ENCODE peak calls at places on chromosomes 1 and 21, in seven cellular contexts. One of them, this sample, is unnamed.

GRCh38 chr1:245797592-245798366 is 643.0 kb downstream of the KIF26B start:
- DNase-seq in tibial artery: no peak
- DNase-seq in kidney: no peak
- DNase-seq in lower leg skin: no peak
- DNase-seq in endodermal cell: peak; percentile 89
- DNase-seq in foreskin fibroblast: no peak
- DNase-seq in fibroblast of pulmonary artery: peak; percentile 27
- DNase-seq in this sample: no peak

GRCh38 chr1:51189421-51190073 is 46.5 kb upstream of the RNF11 start:
- DNase-seq in tibial artery: no peak
- DNase-seq in kidney: no peak
- DNase-seq in lower leg skin: peak; percentile 17
- DNase-seq in endodermal cell: peak; percentile 61
- DNase-seq in foreskin fibroblast: peak; percentile 84
- DNase-seq in fibroblast of pulmonary artery: peak; percentile 86
- DNase-seq in this sample: no peak

GRCh38 chr1:58143972-58144752 is 402.4 kb downstream of the OMA1 start:
- DNase-seq in tibial artery: no peak
- DNase-seq in kidney: no peak
- DNase-seq in lower leg skin: no peak
- DNase-seq in endodermal cell: no peak
- DNase-seq in foreskin fibroblast: no peak
- DNase-seq in fibroblast of pulmonary artery: no peak
- DNase-seq in this sample: no peak

GRCh38 chr1:183633676-183634343 is 1.8 kb downstream of the ARPC5 start:
- DNase-seq in tibial artery: no peak
- DNase-seq in kidney: no peak
- DNase-seq in lower leg skin: no peak
- DNase-seq in endodermal cell: no peak
- DNase-seq in foreskin fibroblast: peak; percentile 92
- DNase-seq in fibroblast of pulmonary artery: peak; percentile 92
- DNase-seq in this sample: no peak

GRCh38 chr1:71047635-71048607 is at the start of gene PTGER3:
- DNase-seq in tibial artery: peak; percentile 91
- DNase-seq in kidney: peak; percentile 90
- DNase-seq in lower leg skin: peak; percentile 72
- DNase-seq in endodermal cell: peak; percentile 89
- DNase-seq in foreskin fibroblast: peak; percentile 49
- DNase-seq in fibroblast of pulmonary artery: no peak
- DNase-seq in this sample: peak; percentile 39

GRCh38 chr1:9181990-9182783 is 52.4 kb upstream of the H6PD start:
- DNase-seq in tibial artery: no peak
- DNase-seq in kidney: peak; percentile 77
- DNase-seq in lower leg skin: no peak
- DNase-seq in endodermal cell: peak; percentile 85
- DNase-seq in foreskin fibroblast: peak; percentile 84
- DNase-seq in fibroblast of pulmonary artery: peak; percentile 56
- DNase-seq in this sample: no peak

GRCh38 chr1:17207966-17208418 is 3.1 kb downstream of the PADI1 start:
- DNase-seq in tibial artery: no peak
- DNase-seq in kidney: no peak
- DNase-seq in lower leg skin: no peak
- DNase-seq in endodermal cell: peak; percentile 65
- DNase-seq in foreskin fibroblast: peak; percentile 69
- DNase-seq in fibroblast of pulmonary artery: peak; percentile 69
- DNase-seq in this sample: peak; percentile 43

GRCh38 chr21:43950936-43951335 is 61.2 kb upstream of the TRAPPC10 start:
- DNase-seq in tibial artery: no peak
- DNase-seq in kidney: no peak
- DNase-seq in lower leg skin: no peak
- DNase-seq in endodermal cell: no peak
- DNase-seq in foreskin fibroblast: no peak
- DNase-seq in fibroblast of pulmonary artery: no peak
- DNase-seq in this sample: no peak

GRCh38 chr1:48859429-48859828 is 82.7 kb upstream of the BEND5 start:
- DNase-seq in tibial artery: no peak
- DNase-seq in kidney: no peak
- DNase-seq in lower leg skin: no peak
- DNase-seq in endodermal cell: no peak
- DNase-seq in foreskin fibroblast: peak; percentile 93
- DNase-seq in fibroblast of pulmonary artery: peak; percentile 85
- DNase-seq in this sample: no peak

GRCh38 chr1:246647513-246647912 is 76.7 kb upstream of the SCCPDH start:
- DNase-seq in tibial artery: no peak
- DNase-seq in kidney: no peak
- DNase-seq in lower leg skin: no peak
- DNase-seq in endodermal cell: no peak
- DNase-seq in foreskin fibroblast: peak; percentile 17
- DNase-seq in fibroblast of pulmonary artery: peak; percentile 36
- DNase-seq in this sample: no peak

GRCh38 chr1:178652506-178652905 is 72.5 kb upstream of the RALGPS2 start:
- DNase-seq in tibial artery: no peak
- DNase-seq in kidney: no peak
- DNase-seq in lower leg skin: no peak
- DNase-seq in endodermal cell: no peak
- DNase-seq in foreskin fibroblast: no peak
- DNase-seq in fibroblast of pulmonary artery: no peak
- DNase-seq in this sample: no peak

GRCh38 chr21:45892156-45892919 is 89.2 kb upstream of the COL6A1 start:
- DNase-seq in tibial artery: no peak
- DNase-seq in kidney: peak; percentile 78
- DNase-seq in lower leg skin: no peak
- DNase-seq in endodermal cell: no peak
- DNase-seq in foreskin fibroblast: no peak
- DNase-seq in fibroblast of pulmonary artery: no peak
- DNase-seq in this sample: no peak

GRCh38 chr1:32907435-32907834 is 6.2 kb upstream of the TMEM54 start:
- DNase-seq in tibial artery: no peak
- DNase-seq in kidney: no peak
- DNase-seq in lower leg skin: no peak
- DNase-seq in endodermal cell: no peak
- DNase-seq in foreskin fibroblast: peak; percentile 67
- DNase-seq in fibroblast of pulmonary artery: peak; percentile 74
- DNase-seq in this sample: no peak

GRCh38 chr1:158076461-158076860 is 83.0 kb downstream of the KIRREL1 start:
- DNase-seq in tibial artery: no peak
- DNase-seq in kidney: no peak
- DNase-seq in lower leg skin: no peak
- DNase-seq in endodermal cell: no peak
- DNase-seq in foreskin fibroblast: no peak
- DNase-seq in fibroblast of pulmonary artery: no peak
- DNase-seq in this sample: no peak

GRCh38 chr21:45029298-45029967 is 44.9 kb upstream of the ADARB1 start:
- DNase-seq in tibial artery: peak; percentile 78
- DNase-seq in kidney: peak; percentile 84
- DNase-seq in lower leg skin: no peak
- DNase-seq in endodermal cell: peak; percentile 76
- DNase-seq in foreskin fibroblast: peak; percentile 46
- DNase-seq in fibroblast of pulmonary artery: peak; percentile 42
- DNase-seq in this sample: no peak

GRCh38 chr1:7267493-7267892 is 482.2 kb downstream of the CAMTA1 start:
- DNase-seq in tibial artery: no peak
- DNase-seq in kidney: no peak
- DNase-seq in lower leg skin: no peak
- DNase-seq in endodermal cell: peak; percentile 33
- DNase-seq in foreskin fibroblast: peak; percentile 88
- DNase-seq in fibroblast of pulmonary artery: peak; percentile 6
- DNase-seq in this sample: no peak

GRCh38 chr1:236103646-236104218 is 38.6 kb upstream of the GPR137B start:
- DNase-seq in tibial artery: no peak
- DNase-seq in kidney: no peak
- DNase-seq in lower leg skin: peak; percentile 45
- DNase-seq in endodermal cell: peak; percentile 83
- DNase-seq in foreskin fibroblast: peak; percentile 81
- DNase-seq in fibroblast of pulmonary artery: peak; percentile 75
- DNase-seq in this sample: no peak

GRCh38 chr21:30577766-30578165 is 12.4 kb downstream of the KRTAP22-2 start:
- DNase-seq in tibial artery: no peak
- DNase-seq in kidney: no peak
- DNase-seq in lower leg skin: no peak
- DNase-seq in endodermal cell: no peak
- DNase-seq in foreskin fibroblast: no peak
- DNase-seq in fibroblast of pulmonary artery: peak; percentile 2
- DNase-seq in this sample: no peak

GRCh38 chr1:223771814-223772770 is 59.8 kb downstream of the CAPN2 start:
- DNase-seq in tibial artery: no peak
- DNase-seq in kidney: peak; percentile 86
- DNase-seq in lower leg skin: peak; percentile 14
- DNase-seq in endodermal cell: peak; percentile 87
- DNase-seq in foreskin fibroblast: peak; percentile 87
- DNase-seq in fibroblast of pulmonary artery: peak; percentile 87
- DNase-seq in this sample: no peak

GRCh38 chr1:8053878-8054567 is 27.9 kb upstream of the ERRFI1 start:
- DNase-seq in tibial artery: no peak
- DNase-seq in kidney: no peak
- DNase-seq in lower leg skin: no peak
- DNase-seq in endodermal cell: no peak
- DNase-seq in foreskin fibroblast: no peak
- DNase-seq in fibroblast of pulmonary artery: no peak
- DNase-seq in this sample: no peak

GRCh38 chr1:62321438-62321837 is 2.2 kb upstream of the KANK4 start:
- DNase-seq in tibial artery: no peak
- DNase-seq in kidney: no peak
- DNase-seq in lower leg skin: no peak
- DNase-seq in endodermal cell: no peak
- DNase-seq in foreskin fibroblast: peak; percentile 72
- DNase-seq in fibroblast of pulmonary artery: peak; percentile 24
- DNase-seq in this sample: no peak

GRCh38 chr1:83493633-83494032 is 505.3 kb downstream of the TTLL7 start:
- DNase-seq in tibial artery: no peak
- DNase-seq in kidney: no peak
- DNase-seq in lower leg skin: no peak
- DNase-seq in endodermal cell: no peak
- DNase-seq in foreskin fibroblast: no peak
- DNase-seq in fibroblast of pulmonary artery: no peak
- DNase-seq in this sample: no peak

GRCh38 chr1:228943436-228943835 is 208.2 kb downstream of the RHOU start:
- DNase-seq in tibial artery: no peak
- DNase-seq in kidney: no peak
- DNase-seq in lower leg skin: no peak
- DNase-seq in endodermal cell: no peak
- DNase-seq in foreskin fibroblast: no peak
- DNase-seq in fibroblast of pulmonary artery: no peak
- DNase-seq in this sample: no peak

GRCh38 chr1:93810316-93810715 is 68.7 kb downstream of the DNTTIP2 start:
- DNase-seq in tibial artery: no peak
- DNase-seq in kidney: no peak
- DNase-seq in lower leg skin: no peak
- DNase-seq in endodermal cell: peak; percentile 17
- DNase-seq in foreskin fibroblast: peak; percentile 83
- DNase-seq in fibroblast of pulmonary artery: no peak
- DNase-seq in this sample: no peak

GRCh38 chr1:32701421-32701911 is 1.1 kb downstream of the SYNC start:
- DNase-seq in tibial artery: peak; percentile 67
- DNase-seq in kidney: peak; percentile 50
- DNase-seq in lower leg skin: peak; percentile 31
- DNase-seq in endodermal cell: peak; percentile 53
- DNase-seq in foreskin fibroblast: peak; percentile 51
- DNase-seq in fibroblast of pulmonary artery: no peak
- DNase-seq in this sample: no peak

GRCh38 chr1:76336951-76337371 is 262.4 kb downstream of the ST6GALNAC3 start:
- DNase-seq in tibial artery: no peak
- DNase-seq in kidney: peak; percentile 93
- DNase-seq in lower leg skin: peak; percentile 15
- DNase-seq in endodermal cell: no peak
- DNase-seq in foreskin fibroblast: peak; percentile 98
- DNase-seq in fibroblast of pulmonary artery: peak; percentile 98
- DNase-seq in this sample: no peak

GRCh38 chr1:107477233-107477632 is 336.4 kb downstream of the NTNG1 start:
- DNase-seq in tibial artery: no peak
- DNase-seq in kidney: no peak
- DNase-seq in lower leg skin: no peak
- DNase-seq in endodermal cell: peak; percentile 82
- DNase-seq in foreskin fibroblast: no peak
- DNase-seq in fibroblast of pulmonary artery: no peak
- DNase-seq in this sample: no peak
- TF ChIP-seq CTCF in tibial artery: no peak
- TF ChIP-seq CTCF in kidney: no peak
- TF ChIP-seq CTCF in lower leg skin: no peak
- TF ChIP-seq CTCF in endodermal cell: peak; percentile 83
- TF ChIP-seq CTCF in foreskin fibroblast: no peak
- TF ChIP-seq CTCF in fibroblast of pulmonary artery: no peak
- TF ChIP-seq CTCF in this sample: no peak

GRCh38 chr1:204480515-204480914 is 14.1 kb downstream of the PIK3C2B start:
- DNase-seq in tibial artery: no peak
- DNase-seq in kidney: no peak
- DNase-seq in lower leg skin: no peak
- DNase-seq in endodermal cell: no peak
- DNase-seq in foreskin fibroblast: no peak
- DNase-seq in fibroblast of pulmonary artery: no peak
- DNase-seq in this sample: peak; percentile 40
- TF ChIP-seq CTCF in tibial artery: no peak
- TF ChIP-seq CTCF in kidney: no peak
- TF ChIP-seq CTCF in lower leg skin: no peak
- TF ChIP-seq CTCF in endodermal cell: no peak
- TF ChIP-seq CTCF in foreskin fibroblast: no peak
- TF ChIP-seq CTCF in fibroblast of pulmonary artery: no peak
- TF ChIP-seq CTCF in this sample: no peak

DNA sequence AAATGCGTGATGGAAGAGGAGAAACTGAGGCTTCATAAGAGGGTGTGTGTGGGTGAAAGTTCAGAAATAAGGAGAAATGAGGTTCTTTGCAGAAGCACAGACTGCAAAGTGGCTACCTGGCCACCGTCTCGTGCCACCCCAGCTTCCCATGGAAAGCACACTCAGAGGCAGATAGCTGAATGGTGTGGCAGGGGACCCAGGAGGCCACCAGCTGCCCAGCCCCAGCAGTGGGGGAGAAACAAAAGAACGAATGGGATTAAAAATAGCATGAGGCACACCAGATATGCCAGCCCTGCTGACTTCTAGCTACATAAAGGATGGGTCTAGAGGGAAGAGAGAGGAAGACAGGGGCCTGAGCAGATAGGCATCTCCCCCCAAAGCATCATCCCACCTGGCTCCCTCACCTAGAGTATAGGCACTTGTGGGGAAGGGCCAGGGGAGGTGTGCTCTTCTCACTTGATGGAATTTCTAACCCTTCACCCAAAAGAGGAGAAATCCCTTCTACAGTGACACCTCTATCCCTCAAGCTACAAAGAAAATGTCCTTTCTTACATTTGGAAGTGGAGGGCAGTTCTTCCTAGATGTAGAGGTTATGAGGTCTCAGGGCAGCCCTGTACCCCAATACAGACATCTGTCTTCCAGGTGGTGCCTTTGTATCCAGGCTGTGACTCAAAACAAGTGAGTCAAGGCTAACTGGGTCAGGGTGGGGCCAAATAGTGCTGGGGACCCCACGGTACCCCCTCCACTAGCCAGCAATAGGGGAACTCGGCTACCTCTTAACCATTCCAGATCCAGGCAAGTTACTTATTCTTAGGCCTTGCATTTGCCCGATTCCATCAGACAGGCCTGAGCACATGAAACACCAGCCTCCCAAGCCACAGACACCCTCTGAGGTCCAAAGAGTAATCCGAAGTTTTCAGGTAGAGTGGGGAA is 3.5 kb downstream of the HDGF start:
- DNase-seq in tibial artery: no peak
- DNase-seq in kidney: no peak
- DNase-seq in lower leg skin: no peak
- DNase-seq in endodermal cell: peak; percentile 65
- DNase-seq in foreskin fibroblast: peak; percentile 80
- DNase-seq in fibroblast of pulmonary artery: no peak
- DNase-seq in this sample: no peak
- TF ChIP-seq CTCF in tibial artery: no peak
- TF ChIP-seq CTCF in kidney: no peak
- TF ChIP-seq CTCF in lower leg skin: no peak
- TF ChIP-seq CTCF in endodermal cell: no peak
- TF ChIP-seq CTCF in foreskin fibroblast: no peak
- TF ChIP-seq CTCF in fibroblast of pulmonary artery: no peak
- TF ChIP-seq CTCF in this sample: no peak

GRCh38 chr1:100928128-100928527 is 32.2 kb downstream of the SLC30A7 start:
- DNase-seq in tibial artery: no peak
- DNase-seq in kidney: no peak
- DNase-seq in lower leg skin: no peak
- DNase-seq in endodermal cell: peak; percentile 65
- DNase-seq in foreskin fibroblast: no peak
- DNase-seq in fibroblast of pulmonary artery: peak; percentile 12
- DNase-seq in this sample: no peak
- TF ChIP-seq CTCF in tibial artery: no peak
- TF ChIP-seq CTCF in kidney: no peak
- TF ChIP-seq CTCF in lower leg skin: no peak
- TF ChIP-seq CTCF in endodermal cell: peak; percentile 65
- TF ChIP-seq CTCF in foreskin fibroblast: no peak
- TF ChIP-seq CTCF in fibroblast of pulmonary artery: peak; percentile 3
- TF ChIP-seq CTCF in this sample: no peak